ENCODE peak calls at places on chromosomes 13 and 19, in five cellular contexts. W is fibroblast of lung, C is body of pancreas, A is cardiac muscle cell, L is mesenchymal stem cell. Y is an unnamed sample.

GRCh38 chr19:6849876-6850275 is 37.5 kb upstream of the ADGRE1 start:
- DNase-seq in W (no peak), C (no peak), A (peak; percentile 57), L (no peak), Y (no peak)

GRCh38 chr13:105312906-105313305 is 1222.6 kb downstream of the EFNB2 start:
- DNase-seq in W (no peak), C (no peak), A (no peak), L (no peak), Y (no peak)

GRCh38 chr13:76973920-76974617 is 17.8 kb upstream of the CLN5 start:
- DNase-seq in W (no peak), C (no peak), A (no peak), L (no peak), Y (no peak)

GRCh38 chr13:27270594-27271520 is at the start of gene RASL11A:
- DNase-seq in W (peak; percentile 86), C (peak; percentile 90), A (peak; percentile 91), L (peak; percentile 91), Y (peak; percentile 87)

GRCh38 chr13:101545521-101545920 is 93.0 kb downstream of the ITGBL1 start:
- DNase-seq in W (no peak), C (no peak), A (no peak), L (no peak), Y (peak; percentile 61)

GRCh38 chr13:20969182-20969581 is 66.6 kb upstream of the XPO4 start:
- DNase-seq in W (peak; percentile 67), C (no peak), A (peak; percentile 19), L (peak; percentile 34), Y (peak; percentile 68)

GRCh38 chr19:38841787-38842438 is 7.9 kb downstream of the HNRNPL start:
- DNase-seq in W (no peak), C (no peak), A (no peak), L (no peak), Y (no peak)

GRCh38 chr19:56120371-56121179 is 520 bp downstream of the ZNF787 start:
- DNase-seq in W (peak; percentile 76), C (peak; percentile 90), A (peak; percentile 78), L (peak; percentile 84), Y (peak; percentile 71)

GRCh38 chr13:66477816-66478215 is 752.3 kb downstream of the PCDH9 start:
- DNase-seq in W (no peak), C (no peak), A (no peak), L (no peak), Y (no peak)

GRCh38 chr13:37446503-37446902 is 152.1 kb downstream of the POSTN start:
- DNase-seq in W (peak; percentile 98), C (peak; percentile 2), A (peak; percentile 86), L (peak; percentile 92), Y (peak; percentile 93)

GRCh38 chr13:82947121-82948077 is 934.9 kb downstream of the SLITRK1 start:
- DNase-seq in W (peak; percentile 13), C (no peak), A (no peak), L (peak; percentile 71), Y (peak; percentile 2)

GRCh38 chr13:77928909-77929308 is 10.3 kb upstream of the EDNRB start:
- DNase-seq in W (no peak), C (no peak), A (no peak), L (no peak), Y (no peak)

GRCh38 chr13:38223093-38223492 is 126.6 kb upstream of the UFM1 start:
- DNase-seq in W (peak; percentile 52), C (no peak), A (peak; percentile 64), L (peak; percentile 31), Y (peak; percentile 1)

GRCh38 chr13:78029891-78030290 is 111.3 kb upstream of the EDNRB start:
- DNase-seq in W (no peak), C (no peak), A (no peak), L (no peak), Y (no peak)

GRCh38 chr19:46901701-46902401 is 41.1 kb downstream of the ARHGAP35 start:
- DNase-seq in W (peak; percentile 71), C (no peak), A (no peak), L (no peak), Y (peak; percentile 37)

GRCh38 chr19:47229674-47230121 is 1.3 kb downstream of the BBC3 start:
- DNase-seq in W (peak; percentile 45), C (no peak), A (no peak), L (peak; percentile 64), Y (peak; percentile 37)

GRCh38 chr13:27465611-27466010 is 15.2 kb upstream of the MTIF3 start:
- DNase-seq in W (no peak), C (no peak), A (no peak), L (no peak), Y (no peak)

GRCh38 chr13:108322206-108322824 is 52.8 kb downstream of the TNFSF13B start:
- DNase-seq in W (peak; percentile 33), C (no peak), A (peak; percentile 57), L (peak; percentile 56), Y (peak; percentile 52)

GRCh38 chr19:4098493-4098892 is 25.4 kb downstream of the MAP2K2 start:
- DNase-seq in W (no peak), C (no peak), A (no peak), L (no peak), Y (no peak)

GRCh38 chr19:5891938-5892771 is 11.4 kb downstream of the NDUFA11 start:
- DNase-seq in W (peak; percentile 39), C (peak; percentile 45), A (peak; percentile 66), L (peak; percentile 60), Y (peak; percentile 35)

GRCh38 chr13:32031025-32031814 is at the start of gene FRY:
- DNase-seq in W (peak; percentile 65), C (peak; percentile 60), A (peak; percentile 64), L (peak; percentile 82), Y (peak; percentile 58)

GRCh38 chr19:42301646-42302204 is at the start of gene PRR19:
- DNase-seq in W (no peak), C (no peak), A (no peak), L (no peak), Y (no peak)

GRCh38 chr13:98827449-98827848 is 75.0 kb upstream of the SLC15A1 start:
- DNase-seq in W (no peak), C (no peak), A (no peak), L (no peak), Y (no peak)

GRCh38 chr13:102399791-102400618 is 1.8 kb downstream of the FGF14 start:
- DNase-seq in W (no peak), C (peak; percentile 11), A (no peak), L (peak; percentile 14), Y (no peak)

GRCh38 chr13:106348032-106348431 is 187.4 kb downstream of the EFNB2 start:
- DNase-seq in W (peak; percentile 73), C (no peak), A (peak; percentile 50), L (peak; percentile 55), Y (peak; percentile 48)

GRCh38 chr19:2097330-2098327 is 914 bp downstream of the IZUMO4 start:
- DNase-seq in W (no peak), C (peak; percentile 81), A (no peak), L (no peak), Y (no peak)

GRCh38 chr13:53150568-53150967 is 122.0 kb downstream of the OLFM4 start:
- DNase-seq in W (no peak), C (peak; percentile 71), A (no peak), L (no peak), Y (no peak)
- H3K4me1 ChIP-seq in W (no peaks in the 10 kb centered on the region), C (no peaks in the 10 kb centered on the region), A (peaks cover 14% of the 10 kb centered on the region), L (no peaks in the 10 kb centered on the region), Y (no peaks in the 10 kb centered on the region)

GRCh38 chr13:41985788-41986508 is 25.0 kb upstream of the VWA8 start:
- DNase-seq in W (peak; percentile 36), C (no peak), A (no peak), L (peak; percentile 32), Y (peak; percentile 35)
- H3K4me1 ChIP-seq in W (no peaks in the 10 kb centered on the region), C (no peaks in the 10 kb centered on the region), A (no peaks in the 10 kb centered on the region), L (no peaks in the 10 kb centered on the region), Y (peaks cover 3% of the 10 kb centered on the region)

DNA sequence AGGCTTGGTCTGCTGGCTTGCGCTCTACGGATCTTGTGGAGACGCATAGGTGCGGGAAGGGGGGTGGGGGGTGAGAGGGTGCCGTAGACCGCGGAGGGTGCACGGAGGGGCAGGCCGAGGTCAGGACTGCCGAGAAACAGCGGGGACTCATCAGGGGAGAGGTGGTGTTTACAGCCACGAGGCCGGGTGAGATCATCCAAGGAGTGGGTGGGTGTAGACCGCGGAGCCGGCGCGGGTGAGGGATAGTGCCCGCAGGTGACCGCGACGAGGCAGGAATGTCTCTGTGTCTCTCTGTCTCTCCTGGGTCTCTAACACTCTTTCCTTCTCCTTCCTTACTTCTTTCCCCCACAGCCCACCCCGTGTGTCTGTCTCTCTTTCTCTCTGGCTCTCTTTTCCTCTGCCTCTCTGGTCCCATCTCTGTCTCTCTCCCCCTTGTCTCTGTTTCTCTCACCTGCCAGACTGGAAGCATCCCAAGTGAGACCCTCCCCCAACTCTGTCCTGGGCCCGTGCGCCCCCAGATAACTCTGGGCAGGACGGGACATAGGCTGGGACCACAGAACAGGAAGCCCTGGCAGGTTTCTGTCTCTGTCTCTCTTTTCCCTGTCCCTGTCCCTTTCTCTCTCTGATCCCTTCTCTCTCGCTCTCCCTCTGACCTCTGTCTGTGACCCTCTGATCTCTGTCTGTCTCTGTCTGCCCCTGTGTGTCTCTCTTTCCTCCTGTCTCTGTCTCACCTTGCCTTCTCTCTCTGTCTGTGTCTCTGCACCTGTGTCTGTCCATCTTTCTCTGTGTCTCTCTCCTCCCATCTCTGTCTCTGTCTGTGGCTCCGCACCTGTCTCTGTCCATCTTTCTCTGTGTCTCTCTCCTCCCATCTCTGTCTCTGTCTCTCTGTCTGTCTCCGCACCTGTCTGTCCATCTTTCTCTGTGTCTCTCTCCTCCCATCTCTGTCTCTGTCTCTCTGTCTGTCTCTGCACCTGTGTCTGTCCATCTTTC is 1.8 kb upstream of the KLK4 start:
- DNase-seq in W (no peak), C (no peak), A (no peak), L (no peak), Y (no peak)
- H3K4me1 ChIP-seq in W (no peaks in the 10 kb centered on the region), C (peaks cover 3% of the 10 kb centered on the region), A (no peaks in the 10 kb centered on the region), L (no peaks in the 10 kb centered on the region), Y (no peaks in the 10 kb centered on the region)

GRCh38 chr19:18282788-18283141 is 1.3 kb upstream of the JUND start:
- DNase-seq in W (no peak), C (no peak), A (no peak), L (no peak), Y (no peak)

GRCh38 chr19:18282021-18282787 is 782 bp upstream of the JUND start:
- DNase-seq in W (no peak), C (no peak), A (no peak), L (no peak), Y (no peak)

GRCh38 chr19:18280247-18281081 is 958 bp downstream of the JUND start:
- DNase-seq in W (peak; percentile 69), C (peak; percentile 86), A (peak; percentile 78), L (peak; percentile 91), Y (peak; percentile 69)

GRCh38 chr19:18279516-18280246 is 1.7 kb downstream of the JUND start:
- DNase-seq in W (peak; percentile 91), C (peak; percentile 94), A (peak; percentile 97), L (peak; percentile 89), Y (peak; percentile 92)

DNA sequence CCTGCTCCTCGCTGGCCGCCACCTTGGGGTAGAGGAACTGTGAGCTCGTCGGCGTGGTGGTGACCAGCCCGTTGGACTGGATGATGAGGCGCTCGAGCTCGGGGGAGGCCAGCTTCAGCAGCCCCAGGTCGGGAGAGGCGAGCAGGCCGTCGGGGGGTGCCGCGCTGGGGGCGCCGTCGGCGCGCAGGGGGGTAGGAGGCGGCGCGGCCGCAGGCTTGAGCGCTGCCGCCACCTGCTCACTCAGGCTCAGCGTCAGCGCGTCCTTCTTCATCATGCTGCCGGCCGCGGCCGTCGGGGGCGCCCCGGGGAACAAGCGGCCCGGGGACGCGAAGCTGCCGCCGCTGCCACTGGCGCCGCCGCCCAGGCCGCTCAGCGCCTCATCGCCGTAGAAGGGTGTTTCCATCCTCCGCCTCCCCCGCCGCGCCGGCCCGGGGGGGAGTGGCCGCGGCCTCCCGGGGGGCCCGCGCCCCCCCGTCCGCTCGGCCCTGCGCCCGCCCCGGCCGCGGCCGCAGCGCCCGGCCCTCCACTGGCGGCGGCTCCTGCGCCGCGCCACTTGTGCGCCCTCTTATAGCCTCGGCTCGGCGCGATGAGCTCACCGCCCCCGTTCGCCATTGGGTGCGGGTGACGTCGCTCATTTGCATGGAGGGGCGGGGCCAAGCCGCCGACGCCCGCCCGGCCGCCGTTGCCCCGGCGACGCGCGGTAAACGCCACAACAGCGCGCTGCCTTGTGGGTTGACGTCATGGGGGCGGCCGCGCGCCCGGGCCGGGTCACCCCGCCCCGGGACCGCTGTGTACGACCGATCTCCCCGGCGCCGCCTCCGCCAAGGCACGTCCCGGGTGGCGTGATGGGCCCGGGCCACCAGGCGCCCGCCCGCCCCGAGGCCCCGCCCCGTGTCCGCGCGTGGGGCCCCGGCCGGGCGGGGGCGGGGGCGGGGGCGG is at the start of gene JUND:
- DNase-seq in W (peak; percentile 96), C (peak; percentile 99), A (peak; percentile 99), L (peak; percentile 96), Y (peak; percentile 98)
- H3K4me1 ChIP-seq in W (peaks cover 20% of the 10 kb centered on the region), C (peaks cover 40% of the 10 kb centered on the region), A (peaks cover 11% of the 10 kb centered on the region), L (peaks cover 27% of the 10 kb centered on the region), Y (peaks cover 14% of the 10 kb centered on the region)